ENCODE peak calls at places on chromosomes 5 and 9, in nine cellular contexts. R is T47D; O is activated CD4-positive, alpha-beta T cell treated with anti-CD3 and anti-CD28 coated beads for 4 hours; P is psoas muscle; Y is DMS153; F is mesendoderm; K is HTR-8/SVneo; S is A549; C is G401. B is an unnamed sample.

GRCh38 chr5:321233-321725 is at the start of gene AHRR:
- DNase-seq in Y (peak), O (no peak), S (peak), K (peak), C (peak), F (peak), R (peak), P (peak), B (peak)

GRCh38 chr9:99489043-99489378 is 266.9 kb downstream of the SEC61B start:
- DNase-seq in R (no peak), S (no peak), F (no peak), Y (no peak), C (no peak), P (no peak), O (no peak), K (no peak), B (peak)

GRCh38 chr5:108983456-108984092 is 235.9 kb downstream of the FER start:
- DNase-seq in Y (no peak), K (no peak), C (no peak), R (no peak), S (no peak), O (no peak), P (no peak), F (no peak), B (peak)

GRCh38 chr5:151480384-151480783 is 33.0 kb downstream of the SLC36A1 start:
- DNase-seq in P (no peak), O (no peak), R (no peak), F (no peak), S (no peak), Y (no peak), C (no peak), K (no peak), B (no peak)

GRCh38 chr5:150409638-150410523 is 2.8 kb downstream of the CD74 start:
- DNase-seq in O (peak), Y (peak), P (peak), C (peak), S (peak), R (peak), F (peak), K (peak), B (peak)

GRCh38 chr5:32116574-32117313 is 57.4 kb downstream of the GOLPH3 start:
- DNase-seq in C (no peak), P (no peak), O (no peak), R (no peak), Y (no peak), K (no peak), F (no peak), S (no peak), B (no peak)

GRCh38 chr9:135087489-135087791 is at the start of gene OLFM1:
- DNase-seq in P (peak), Y (peak), S (peak), K (peak), F (peak), O (no peak), R (peak), C (peak), B (peak)

GRCh38 chr9:89794918-89795317 is 190.1 kb downstream of the GADD45G start:
- DNase-seq in C (no peak), R (no peak), K (no peak), F (no peak), Y (peak), O (no peak), S (no peak), P (peak), B (no peak)

GRCh38 chr9:115132648-115133047 is 14.7 kb upstream of the TNC start:
- DNase-seq in F (peak), S (no peak), P (no peak), K (no peak), O (no peak), Y (no peak), R (no peak), C (no peak), B (peak)

GRCh38 chr9:33914887-33915286 is 97.9 kb downstream of the UBE2R2 start:
- DNase-seq in F (no peak), P (no peak), S (no peak), C (no peak), K (no peak), R (no peak), O (no peak), Y (no peak), B (no peak)

GRCh38 chr9:126915281-126915816 is 767 bp downstream of the RALGPS1 start:
- DNase-seq in S (no peak), C (peak), P (peak), F (peak), K (no peak), Y (peak), O (peak), R (peak), B (no peak)

GRCh38 chr9:122392284-122392683 is 21.5 kb downstream of the PTGS1 start:
- DNase-seq in C (no peak), K (no peak), S (no peak), Y (no peak), O (no peak), P (no peak), R (no peak), F (no peak), B (no peak)

GRCh38 chr5:171705830-171706229 is 79.8 kb upstream of the SMIM23 start:
- DNase-seq in P (no peak), S (no peak), F (no peak), R (no peak), C (no peak), K (no peak), Y (no peak), O (no peak), B (no peak)

GRCh38 chr5:79070002-79070567 is 518 bp downstream of the BHMT2 start:
- DNase-seq in P (peak), Y (no peak), O (no peak), F (no peak), S (no peak), R (no peak), C (no peak), K (no peak), B (no peak)

GRCh38 chr9:127455299-127455992 is 4.1 kb downstream of the LRSAM1 start:
- DNase-seq in P (peak), F (no peak), O (peak), C (no peak), Y (no peak), K (no peak), R (peak), S (peak), B (no peak)

GRCh38 chr5:143923634-143924265 is 111.8 kb downstream of the HMHB1 start:
- DNase-seq in O (no peak), K (peak), R (no peak), C (no peak), S (peak), F (peak), Y (no peak), P (no peak), B (no peak)

B was measured in stromal cell of bone marrow.